ENCODE peak calls at places on chromosomes 4 and X, in five cellular contexts. One of them, this sample, is unnamed.

GRCh38 chr4:81003549-81004240 is 26.8 kb upstream of the BMP3 start:
- DNase-seq in brain microvascular endothelial cell: no peak
- DNase-seq in dorsolateral prefrontal cortex: no peak
- DNase-seq in upper lobe of right lung: no peak
- DNase-seq in GM12864: no peak
- DNase-seq in this sample: peak

GRCh38 chrX:8433296-8434094 is 31.1 kb upstream of the VCX3B start:
- DNase-seq in brain microvascular endothelial cell: no peak
- DNase-seq in upper lobe of right lung: no peak
- DNase-seq in dorsolateral prefrontal cortex: no peak
- DNase-seq in GM12864: no peak
- DNase-seq in this sample: no peak

GRCh38 chrX:26925088-26925487 is 538.1 kb downstream of the PPP4R3C start:
- DNase-seq in brain microvascular endothelial cell: no peak
- DNase-seq in dorsolateral prefrontal cortex: no peak
- DNase-seq in GM12864: no peak
- DNase-seq in upper lobe of right lung: no peak
- DNase-seq in this sample: no peak

GRCh38 chr4:171186700-171187099 is 626.5 kb upstream of the GALNTL6 start:
- DNase-seq in GM12864: no peak
- DNase-seq in brain microvascular endothelial cell: no peak
- DNase-seq in upper lobe of right lung: no peak
- DNase-seq in dorsolateral prefrontal cortex: no peak
- DNase-seq in this sample: peak

GRCh38 chr4:23775694-23776093 is 114.2 kb downstream of the PPARGC1A start:
- DNase-seq in brain microvascular endothelial cell: no peak
- DNase-seq in dorsolateral prefrontal cortex: no peak
- DNase-seq in upper lobe of right lung: no peak
- DNase-seq in GM12864: no peak
- DNase-seq in this sample: no peak

GRCh38 chrX:386239-386767 is 404 bp downstream of the PPP2R3B start:
- DNase-seq in brain microvascular endothelial cell: no peak
- DNase-seq in dorsolateral prefrontal cortex: no peak
- DNase-seq in GM12864: peak
- DNase-seq in upper lobe of right lung: no peak
- DNase-seq in this sample: peak

GRCh38 chr4:89254847-89255246 is 52.8 kb downstream of the GPRIN3 start:
- DNase-seq in upper lobe of right lung: no peak
- DNase-seq in GM12864: no peak
- DNase-seq in brain microvascular endothelial cell: no peak
- DNase-seq in dorsolateral prefrontal cortex: no peak
- DNase-seq in this sample: peak

GRCh38 chrX:37847733-37848197 is 394 bp upstream of the DYNLT3 start:
- DNase-seq in brain microvascular endothelial cell: no peak
- DNase-seq in GM12864: no peak
- DNase-seq in dorsolateral prefrontal cortex: no peak
- DNase-seq in upper lobe of right lung: no peak
- DNase-seq in this sample: no peak

GRCh38 chrX:20829665-20830481 is 544.3 kb upstream of the CNKSR2 start:
- DNase-seq in brain microvascular endothelial cell: peak
- DNase-seq in upper lobe of right lung: no peak
- DNase-seq in GM12864: no peak
- DNase-seq in dorsolateral prefrontal cortex: no peak
- DNase-seq in this sample: no peak

GRCh38 chr4:173509031-173510001 is 20.7 kb downstream of the HAND2 start:
- DNase-seq in upper lobe of right lung: no peak
- DNase-seq in dorsolateral prefrontal cortex: no peak
- DNase-seq in brain microvascular endothelial cell: no peak
- DNase-seq in GM12864: no peak
- DNase-seq in this sample: peak

GRCh38 chr4:143025111-143025704 is 159.5 kb upstream of the USP38 start:
- DNase-seq in upper lobe of right lung: no peak
- DNase-seq in brain microvascular endothelial cell: peak
- DNase-seq in dorsolateral prefrontal cortex: no peak
- DNase-seq in GM12864: peak
- DNase-seq in this sample: peak

GRCh38 chrX:31224321-31225012 is 152.6 kb upstream of the FTHL17 start:
- DNase-seq in dorsolateral prefrontal cortex: no peak
- DNase-seq in GM12864: no peak
- DNase-seq in brain microvascular endothelial cell: no peak
- DNase-seq in upper lobe of right lung: no peak
- DNase-seq in this sample: no peak

GRCh38 chr4:100486496-100486895 is 31.3 kb downstream of the EMCN start:
- DNase-seq in upper lobe of right lung: no peak
- DNase-seq in GM12864: no peak
- DNase-seq in brain microvascular endothelial cell: no peak
- DNase-seq in dorsolateral prefrontal cortex: no peak
- DNase-seq in this sample: no peak

GRCh38 chr4:4677825-4678522 is 136.1 kb upstream of the STX18 start:
- DNase-seq in brain microvascular endothelial cell: peak
- DNase-seq in upper lobe of right lung: no peak
- DNase-seq in dorsolateral prefrontal cortex: no peak
- DNase-seq in GM12864: no peak
- DNase-seq in this sample: peak

GRCh38 chr4:98671131-98671530 is 12.7 kb upstream of the TSPAN5 start:
- DNase-seq in GM12864: no peak
- DNase-seq in brain microvascular endothelial cell: no peak
- DNase-seq in dorsolateral prefrontal cortex: no peak
- DNase-seq in upper lobe of right lung: no peak
- DNase-seq in this sample: no peak

GRCh38 chrX:149145845-149146285 is 359.2 kb downstream of the IDS start:
- DNase-seq in brain microvascular endothelial cell: no peak
- DNase-seq in dorsolateral prefrontal cortex: no peak
- DNase-seq in GM12864: no peak
- DNase-seq in upper lobe of right lung: no peak
- DNase-seq in this sample: peak

GRCh38 chrX:39205467-39205866 is 404.2 kb downstream of the MID1IP1 start:
- DNase-seq in brain microvascular endothelial cell: no peak
- DNase-seq in GM12864: no peak
- DNase-seq in dorsolateral prefrontal cortex: no peak
- DNase-seq in upper lobe of right lung: no peak
- DNase-seq in this sample: no peak

GRCh38 chr4:128358231-128358902 is 70.8 kb upstream of the PGRMC2 start:
- DNase-seq in brain microvascular endothelial cell: peak
- DNase-seq in upper lobe of right lung: no peak
- DNase-seq in GM12864: no peak
- DNase-seq in dorsolateral prefrontal cortex: no peak
- DNase-seq in this sample: no peak

DNA sequence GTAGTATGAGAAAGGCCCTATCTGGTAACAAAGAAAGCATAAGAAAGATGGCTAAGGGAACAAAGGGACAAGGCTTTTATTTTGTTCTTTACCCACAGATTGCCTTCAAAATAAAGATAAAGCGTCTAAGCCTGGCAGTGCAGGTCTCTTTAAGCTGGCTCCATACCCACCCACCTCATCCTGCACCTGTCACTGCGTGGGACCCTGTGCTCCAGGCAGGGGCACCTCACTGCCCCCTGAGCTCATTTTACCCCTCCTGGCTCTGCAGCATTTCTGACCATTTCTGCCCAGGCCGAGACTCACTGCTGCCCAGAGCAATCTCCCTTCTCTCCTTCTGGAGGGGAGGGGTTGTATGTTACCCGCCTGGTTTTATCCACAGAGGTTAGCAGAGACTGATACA is 1.7 kb upstream of the CYP4V2 start:
- DNase-seq in upper lobe of right lung: no peak
- DNase-seq in GM12864: no peak
- DNase-seq in brain microvascular endothelial cell: no peak
- DNase-seq in dorsolateral prefrontal cortex: no peak
- DNase-seq in this sample: no peak
- H3K4me3 ChIP-seq in upper lobe of right lung: no peak
- H3K4me3 ChIP-seq in GM12864: no peak
- H3K4me3 ChIP-seq in brain microvascular endothelial cell: no peak
- H3K4me3 ChIP-seq in dorsolateral prefrontal cortex: no peak
- H3K4me3 ChIP-seq in this sample: peak

GRCh38 chrX:70954871-70955270 is 24.0 kb upstream of the SLC7A3 start:
- DNase-seq in upper lobe of right lung: no peak
- DNase-seq in dorsolateral prefrontal cortex: no peak
- DNase-seq in GM12864: no peak
- DNase-seq in brain microvascular endothelial cell: no peak
- DNase-seq in this sample: no peak

DNA sequence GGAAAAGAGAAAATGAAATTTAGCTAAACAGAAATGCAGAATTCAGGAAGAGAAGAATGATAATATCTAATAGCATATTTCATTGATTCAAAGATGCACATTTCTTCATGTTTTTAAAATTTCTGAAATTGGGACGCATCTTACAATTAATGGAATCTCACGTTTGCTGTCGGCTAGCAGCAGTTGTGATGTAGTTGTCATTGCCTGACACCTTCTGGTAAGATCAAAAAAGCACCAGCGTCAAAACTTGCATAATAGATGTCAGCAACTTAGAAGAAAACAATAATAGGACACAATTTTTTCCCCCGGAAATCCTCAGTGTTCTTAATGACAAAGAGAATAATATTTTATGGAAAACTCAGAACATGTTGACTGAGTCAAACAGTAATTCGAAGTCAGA is 29.8 kb upstream of the SLC7A3 start:
- DNase-seq in upper lobe of right lung: no peak
- DNase-seq in brain microvascular endothelial cell: no peak
- DNase-seq in dorsolateral prefrontal cortex: no peak
- DNase-seq in GM12864: no peak
- DNase-seq in this sample: peak
- TF ChIP-seq CTCF in upper lobe of right lung: no peak
- TF ChIP-seq CTCF in brain microvascular endothelial cell: no peak
- TF ChIP-seq CTCF in dorsolateral prefrontal cortex: peak
- TF ChIP-seq CTCF in GM12864: no peak
- TF ChIP-seq CTCF in this sample: no peak

GRCh38 chr4:6473264-6474052 is 1.0 kb upstream of the PPP2R2C start:
- DNase-seq in brain microvascular endothelial cell: no peak
- DNase-seq in GM12864: no peak
- DNase-seq in dorsolateral prefrontal cortex: no peak
- DNase-seq in upper lobe of right lung: no peak
- DNase-seq in this sample: no peak
- H3K4me3 ChIP-seq in brain microvascular endothelial cell: no peak
- H3K4me3 ChIP-seq in GM12864: no peak
- H3K4me3 ChIP-seq in dorsolateral prefrontal cortex: no peak
- H3K4me3 ChIP-seq in upper lobe of right lung: no peak
- H3K4me3 ChIP-seq in this sample: no peak

GRCh38 chrX:83469551-83469950 is 38.5 kb upstream of the POU3F4 start:
- DNase-seq in GM12864: no peak
- DNase-seq in brain microvascular endothelial cell: no peak
- DNase-seq in dorsolateral prefrontal cortex: no peak
- DNase-seq in upper lobe of right lung: no peak
- DNase-seq in this sample: peak
- TF ChIP-seq CTCF in GM12864: peak
- TF ChIP-seq CTCF in brain microvascular endothelial cell: peak
- TF ChIP-seq CTCF in dorsolateral prefrontal cortex: peak
- TF ChIP-seq CTCF in upper lobe of right lung: peak
- TF ChIP-seq CTCF in this sample: peak

GRCh38 chr4:185965456-185966384 is 103.2 kb upstream of the TLR3 start:
- DNase-seq in upper lobe of right lung: no peak
- DNase-seq in dorsolateral prefrontal cortex: no peak
- DNase-seq in brain microvascular endothelial cell: no peak
- DNase-seq in GM12864: no peak
- DNase-seq in this sample: peak
- H3K4me3 ChIP-seq in upper lobe of right lung: no peak
- H3K4me3 ChIP-seq in dorsolateral prefrontal cortex: no peak
- H3K4me3 ChIP-seq in brain microvascular endothelial cell: no peak
- H3K4me3 ChIP-seq in GM12864: no peak
- H3K4me3 ChIP-seq in this sample: peak

DNA sequence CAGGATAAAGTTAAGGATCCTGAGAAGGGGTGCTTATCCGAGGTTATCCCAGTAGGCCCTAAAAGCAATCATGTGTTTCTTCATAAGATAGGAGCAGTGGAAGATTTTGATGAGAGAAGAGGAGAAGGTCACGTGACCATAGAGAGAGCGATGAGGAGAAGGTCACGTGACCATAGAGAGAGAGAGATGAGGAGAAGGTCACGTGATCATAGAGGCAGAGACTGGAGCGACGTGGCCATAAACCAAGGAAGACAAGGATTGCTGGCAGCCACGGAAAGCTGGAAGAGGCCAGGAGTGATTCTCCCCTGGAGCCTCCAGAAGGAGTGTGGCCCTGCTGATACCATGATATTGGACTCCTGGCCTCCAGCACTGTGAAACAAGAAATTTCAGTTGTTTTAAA is 38.4 kb upstream of the ZNF518B start:
- DNase-seq in brain microvascular endothelial cell: no peak
- DNase-seq in upper lobe of right lung: no peak
- DNase-seq in dorsolateral prefrontal cortex: no peak
- DNase-seq in GM12864: no peak
- DNase-seq in this sample: no peak
- TF ChIP-seq CTCF in brain microvascular endothelial cell: no peak
- TF ChIP-seq CTCF in upper lobe of right lung: no peak
- TF ChIP-seq CTCF in dorsolateral prefrontal cortex: no peak
- TF ChIP-seq CTCF in GM12864: no peak
- TF ChIP-seq CTCF in this sample: no peak

GRCh38 chr4:85956296-85956955 is 403.4 kb downstream of the MAPK10 start:
- DNase-seq in upper lobe of right lung: no peak
- DNase-seq in brain microvascular endothelial cell: no peak
- DNase-seq in dorsolateral prefrontal cortex: no peak
- DNase-seq in GM12864: no peak
- DNase-seq in this sample: no peak

GRCh38 chr4:85952982-85953650 is 406.7 kb downstream of the MAPK10 start:
- DNase-seq in GM12864: no peak
- DNase-seq in brain microvascular endothelial cell: no peak
- DNase-seq in dorsolateral prefrontal cortex: no peak
- DNase-seq in upper lobe of right lung: no peak
- DNase-seq in this sample: peak

GRCh38 chr4:85953651-85954018 is 406.2 kb downstream of the MAPK10 start:
- DNase-seq in dorsolateral prefrontal cortex: no peak
- DNase-seq in GM12864: no peak
- DNase-seq in brain microvascular endothelial cell: peak
- DNase-seq in upper lobe of right lung: no peak
- DNase-seq in this sample: no peak

GRCh38 chr4:85955614-85956295 is 404.1 kb downstream of the MAPK10 start:
- DNase-seq in dorsolateral prefrontal cortex: no peak
- DNase-seq in upper lobe of right lung: no peak
- DNase-seq in GM12864: no peak
- DNase-seq in brain microvascular endothelial cell: no peak
- DNase-seq in this sample: no peak

DNA sequence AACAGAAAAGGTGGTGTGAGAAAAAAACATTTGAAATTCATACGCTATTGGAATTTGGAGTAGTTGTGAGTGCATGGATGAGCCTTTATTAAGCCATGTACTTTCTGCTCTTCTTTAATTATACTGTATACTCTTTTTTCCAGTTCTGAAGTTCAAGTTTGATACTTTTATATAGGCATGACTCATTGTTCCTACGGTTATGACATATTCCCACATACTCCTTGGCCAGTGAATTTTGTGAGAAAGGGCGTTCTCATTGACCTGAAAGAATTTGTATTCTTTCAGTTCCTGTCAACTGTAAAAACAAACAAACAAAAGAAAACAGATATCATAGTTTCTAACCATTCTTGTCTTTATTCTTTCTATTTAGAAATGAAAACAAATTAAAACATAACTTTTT is 407.3 kb downstream of the MAPK10 start:
- DNase-seq in dorsolateral prefrontal cortex: no peak
- DNase-seq in GM12864: no peak
- DNase-seq in upper lobe of right lung: no peak
- DNase-seq in brain microvascular endothelial cell: peak
- DNase-seq in this sample: no peak
- H3K4me3 ChIP-seq in dorsolateral prefrontal cortex: no peak
- H3K4me3 ChIP-seq in GM12864: no peak
- H3K4me3 ChIP-seq in upper lobe of right lung: no peak
- H3K4me3 ChIP-seq in brain microvascular endothelial cell: no peak
- H3K4me3 ChIP-seq in this sample: no peak

DNA sequence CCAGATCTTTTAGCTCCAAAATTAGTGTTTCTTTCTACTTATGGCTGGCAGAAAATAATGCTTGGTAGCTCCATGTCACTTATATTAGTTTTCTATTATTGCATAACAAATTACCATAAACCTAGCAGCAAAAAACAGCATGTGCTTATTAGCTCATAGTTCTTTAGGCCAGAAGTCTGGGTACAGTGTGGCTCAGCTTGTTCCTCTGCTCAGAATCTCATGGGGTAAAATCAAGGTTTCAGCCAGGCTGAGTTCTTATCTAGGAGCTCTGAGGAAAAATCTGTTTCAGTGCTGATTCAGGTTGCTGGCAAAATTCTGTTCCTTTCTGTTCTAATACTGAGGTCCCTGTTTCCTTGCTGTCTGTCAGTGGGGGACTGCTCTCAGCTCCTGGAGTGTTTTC is 101.1 kb downstream of the CT47B1 start:
- DNase-seq in dorsolateral prefrontal cortex: no peak
- DNase-seq in GM12864: no peak
- DNase-seq in upper lobe of right lung: no peak
- DNase-seq in brain microvascular endothelial cell: no peak
- DNase-seq in this sample: no peak
- TF ChIP-seq CTCF in dorsolateral prefrontal cortex: no peak
- TF ChIP-seq CTCF in GM12864: no peak
- TF ChIP-seq CTCF in upper lobe of right lung: no peak
- TF ChIP-seq CTCF in brain microvascular endothelial cell: no peak
- TF ChIP-seq CTCF in this sample: no peak

This sample was measured in GM12865.